ENCODE peak calls at places on chromosomes 5 and 9, in six cellular contexts. F is body of pancreas, H is IMR-90, D is right lobe of liver, S is SK-N-SH, B is neural progenitor cell. K is an unnamed sample.

GRCh38 chr5:150672237-150672883 is 11.3 kb downstream of the MYOZ3 start:
- DNase-seq in F (no peak), H (no peak), D (no peak), S (peak; percentile 83), B (peak; percentile 65), K (peak; percentile 74)

GRCh38 chr5:179120421-179120861 is 60.3 kb downstream of the ZNF354C start:
- DNase-seq in F (no peak), H (no peak), D (no peak), S (no peak), B (no peak), K (peak; percentile 52)

GRCh38 chr9:89454498-89455355 is 43.2 kb downstream of the SEMA4D start:
- DNase-seq in F (no peak), H (no peak), D (no peak), S (no peak), B (no peak), K (no peak)

GRCh38 chr9:137270929-137271695 is 6.4 kb upstream of the TOR4A start:
- DNase-seq in F (no peak), H (no peak), D (no peak), S (no peak), B (no peak), K (no peak)

GRCh38 chr5:84274585-84275468 is 109.9 kb downstream of the EDIL3 start:
- DNase-seq in F (peak; percentile 19), H (peak; percentile 28), D (no peak), S (peak; percentile 22), B (peak; percentile 61), K (no peak)

GRCh38 chr9:93302586-93303257 is 118.8 kb downstream of the WNK2 start:
- DNase-seq in F (peak; percentile 77), H (peak; percentile 58), D (peak; percentile 70), S (peak; percentile 88), B (peak; percentile 75), K (peak; percentile 60)

GRCh38 chr9:2289234-2289755 is 274.1 kb downstream of the SMARCA2 start:
- DNase-seq in F (no peak), H (no peak), D (no peak), S (no peak), B (no peak), K (no peak)

GRCh38 chr9:94758844-94759243 is 32.3 kb downstream of the AOPEP start:
- DNase-seq in F (no peak), H (no peak), D (no peak), S (peak; percentile 32), B (no peak), K (no peak)

GRCh38 chr5:95631265-95631957 is 11.5 kb downstream of the GPR150 start:
- DNase-seq in F (no peak), H (peak; percentile 89), D (no peak), S (no peak), B (no peak), K (no peak)

GRCh38 chr9:75238311-75238976 is 150.1 kb downstream of the OSTF1 start:
- DNase-seq in F (peak; percentile 77), H (peak; percentile 68), D (no peak), S (peak; percentile 32), B (peak; percentile 83), K (no peak)

GRCh38 chr5:172868436-172868923 is 34.4 kb downstream of the ERGIC1 start:
- DNase-seq in F (no peak), H (peak; percentile 89), D (no peak), S (no peak), B (no peak), K (no peak)

GRCh38 chr5:74409166-74409706 is 231.3 kb downstream of the ENC1 start:
- DNase-seq in F (peak; percentile 81), H (no peak), D (no peak), S (no peak), B (no peak), K (no peak)

GRCh38 chr9:130491830-130492465 is 47.2 kb downstream of the ASS1 start:
- DNase-seq in F (no peak), H (no peak), D (no peak), S (no peak), B (no peak), K (no peak)

GRCh38 chr5:59003641-59004040 is 420.8 kb downstream of the RAB3C start:
- DNase-seq in F (no peak), H (no peak), D (no peak), S (no peak), B (no peak), K (no peak)

GRCh38 chr9:124263158-124263557 is 5.4 kb downstream of the NEK6 start:
- DNase-seq in F (no peak), H (no peak), D (no peak), S (no peak), B (no peak), K (no peak)

GRCh38 chr9:126670270-126670669 is 56.5 kb downstream of the LMX1B start:
- DNase-seq in F (no peak), H (no peak), D (no peak), S (no peak), B (no peak), K (no peak)

GRCh38 chr5:172455087-172455381 is 709 bp upstream of the SH3PXD2B start:
- DNase-seq in F (no peak), H (no peak), D (no peak), S (no peak), B (no peak), K (no peak)

GRCh38 chr5:89280103-89281037 is 397.4 kb upstream of the MEF2C start:
- DNase-seq in F (no peak), H (no peak), D (no peak), S (no peak), B (no peak), K (no peak)

GRCh38 chr5:54519083-54519541 is 1.6 kb downstream of the SNX18 start:
- DNase-seq in F (no peak), H (no peak), D (no peak), S (no peak), B (no peak), K (no peak)

GRCh38 chr9:132742821-132743311 is 72.6 kb downstream of the GTF3C4 start:
- DNase-seq in F (no peak), H (no peak), D (peak; percentile 40), S (peak; percentile 20), B (no peak), K (no peak)

GRCh38 chr5:106262395-106262794 is 1408.3 kb downstream of the EFNA5 start:
- DNase-seq in F (no peak), H (no peak), D (no peak), S (no peak), B (no peak), K (no peak)

GRCh38 chr5:12023614-12024241 is 119.5 kb upstream of the CTNND2 start:
- DNase-seq in F (peak; percentile 25), H (peak; percentile 27), D (no peak), S (peak; percentile 6), B (peak; percentile 74), K (no peak)

GRCh38 chr9:133118568-133118967 is 2.5 kb downstream of the RALGDS start:
- DNase-seq in F (no peak), H (no peak), D (peak; percentile 27), S (no peak), B (no peak), K (no peak)

GRCh38 chr5:141496038-141496437 is 7.2 kb downstream of the PCDHGC5 start:
- DNase-seq in F (no peak), H (no peak), D (no peak), S (no peak), B (no peak), K (no peak)
- H3K27ac ChIP-seq in F (no peak overlapping the region), H (no peak overlapping the region), D (no peak overlapping the region), S (no peak overlapping the region), B (no peak overlapping the region), K (no peak overlapping the region)

GRCh38 chr5:198941-199820 is 7.9 kb downstream of the LRRC14B start:
- DNase-seq in F (no peak), H (no peak), D (no peak), S (peak; percentile 32), B (no peak), K (no peak)

GRCh38 chr5:200985-201384 is 9.7 kb downstream of the LRRC14B start:
- DNase-seq in F (no peak), H (no peak), D (no peak), S (no peak), B (no peak), K (no peak)

GRCh38 chr5:201672-202071 is 10.4 kb downstream of the LRRC14B start:
- DNase-seq in F (no peak), H (no peak), D (no peak), S (no peak), B (no peak), K (no peak)

GRCh38 chr5:198516-198915 is 7.2 kb downstream of the LRRC14B start:
- DNase-seq in F (no peak), H (no peak), D (no peak), S (no peak), B (no peak), K (no peak)

GRCh38 chr5:199821-200645 is 8.7 kb downstream of the LRRC14B start:
- DNase-seq in F (no peak), H (no peak), D (no peak), S (no peak), B (peak; percentile 51), K (no peak)
- H3K36me3 ChIP-seq in F (no peaks in the 10 kb centered on the region), H (peaks cover 15% of the 10 kb centered on the region), D (peaks cover 3% of the 10 kb centered on the region), S (peaks cover 10% of the 10 kb centered on the region), B (no peaks in the 10 kb centered on the region), K (peaks cover 20% of the 10 kb centered on the region)

GRCh38 chr9:129239946-129240490 is 62.0 kb upstream of the IER5L start:
- DNase-seq in F (no peak), H (no peak), D (peak; percentile 9), S (no peak), B (no peak), K (no peak)

GRCh38 chr9:129242971-129243561 is 65.0 kb upstream of the IER5L start:
- DNase-seq in F (peak; percentile 9), H (peak; percentile 70), D (peak; percentile 23), S (no peak), B (no peak), K (peak; percentile 84)

GRCh38 chr9:129241725-129242124 is 63.7 kb upstream of the IER5L start:
- DNase-seq in F (no peak), H (no peak), D (peak; percentile 22), S (no peak), B (no peak), K (no peak)

GRCh38 chr9:129240581-129241211 is 62.6 kb upstream of the IER5L start:
- DNase-seq in F (no peak), H (no peak), D (peak; percentile 30), S (no peak), B (no peak), K (no peak)

DNA sequence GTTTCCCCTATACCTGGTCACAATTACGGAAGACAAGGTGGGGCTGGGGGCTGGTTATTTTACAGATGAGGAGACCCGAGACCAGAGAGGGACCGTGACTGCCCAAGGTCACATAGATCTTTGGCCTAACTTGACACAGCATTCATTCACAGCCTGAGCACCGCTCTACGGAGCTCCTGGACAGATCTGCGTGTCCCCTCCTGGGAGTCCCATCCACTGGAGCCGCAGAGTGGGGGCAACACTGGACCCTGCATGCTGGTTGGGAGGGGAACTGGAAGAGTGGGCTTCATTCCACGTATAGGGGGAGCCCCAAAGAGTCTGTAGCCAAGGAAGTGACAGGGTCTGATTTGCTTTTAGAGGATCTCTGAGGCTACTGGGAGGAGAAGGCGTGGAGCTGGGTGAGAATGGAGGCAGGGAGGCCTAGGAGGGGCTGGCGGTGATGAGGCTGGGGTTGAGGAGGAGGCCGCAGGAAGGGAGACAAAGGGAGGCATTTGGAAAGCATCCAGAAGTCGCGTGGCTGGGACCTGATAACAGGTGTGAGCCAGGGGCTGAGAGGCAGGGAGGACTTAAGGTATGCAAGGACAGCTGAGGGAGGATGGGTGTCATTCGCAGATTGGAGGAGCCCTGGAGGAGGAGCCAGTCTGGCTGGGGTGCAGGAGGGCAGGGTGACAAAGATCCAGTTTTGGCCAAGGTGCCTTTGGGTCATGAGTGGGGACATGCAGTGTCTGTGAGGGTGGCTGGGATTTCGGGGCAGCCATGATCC is 64.3 kb upstream of the IER5L start:
- DNase-seq in F (no peak), H (no peak), D (peak; percentile 47), S (no peak), B (no peak), K (no peak)
- H3K27ac ChIP-seq in F (no peak overlapping the region), H (no peak overlapping the region), D (no peak overlapping the region), S (no peak overlapping the region), B (no peak overlapping the region), K (no peak overlapping the region)

GRCh38 chr5:33474931-33475499 is 34.2 kb downstream of the TARS1 start:
- DNase-seq in F (no peak), H (no peak), D (no peak), S (no peak), B (no peak), K (no peak)
- H3K36me3 ChIP-seq in F (no peaks in the 10 kb centered on the region), H (peaks cover 22% of the 10 kb centered on the region), D (peaks cover 23% of the 10 kb centered on the region), S (peaks cover 57% of the 10 kb centered on the region), B (no peaks in the 10 kb centered on the region), K (peaks cover 31% of the 10 kb centered on the region)